ENCODE peak calls at places on chromosomes 6 and 20, in five cellular contexts. One of them, this sample, is unnamed.

GRCh38 chr20:2164421-2164820 is 62.8 kb downstream of the STK35 start:
- DNase-seq in H9: no peak
- DNase-seq in H1: no peak
- DNase-seq in mesenchymal stem cell: no peak
- DNase-seq in trophoblast cell: no peak
- DNase-seq in this sample: no peak

GRCh38 chr6:105273589-105273988 is 93.8 kb upstream of the POPDC3 start:
- DNase-seq in H9: no peak
- DNase-seq in H1: no peak
- DNase-seq in mesenchymal stem cell: no peak
- DNase-seq in trophoblast cell: no peak
- DNase-seq in this sample: no peak

GRCh38 chr20:5030348-5031205 is 29.3 kb upstream of the SLC23A2 start:
- DNase-seq in H9: no peak
- DNase-seq in H1: no peak
- DNase-seq in mesenchymal stem cell: no peak
- DNase-seq in trophoblast cell: no peak
- DNase-seq in this sample: no peak

GRCh38 chr6:4581468-4582420 is 194.5 kb upstream of the CDYL start:
- DNase-seq in H9: no peak
- DNase-seq in H1: no peak
- DNase-seq in mesenchymal stem cell: peak; percentile 83
- DNase-seq in trophoblast cell: peak; percentile 70
- DNase-seq in this sample: no peak

GRCh38 chr6:105881608-105882007 is 204.5 kb upstream of the PRDM1 start:
- DNase-seq in H9: no peak
- DNase-seq in H1: no peak
- DNase-seq in mesenchymal stem cell: no peak
- DNase-seq in trophoblast cell: no peak
- DNase-seq in this sample: no peak

GRCh38 chr6:35259946-35260626 is 551 bp downstream of the ZNF76 start:
- DNase-seq in H9: peak; percentile 93
- DNase-seq in H1: peak; percentile 86
- DNase-seq in mesenchymal stem cell: no peak
- DNase-seq in trophoblast cell: peak; percentile 15
- DNase-seq in this sample: peak; percentile 38

GRCh38 chr6:34934516-34934915 is 45.5 kb downstream of the ANKS1A start:
- DNase-seq in H9: no peak
- DNase-seq in H1: no peak
- DNase-seq in mesenchymal stem cell: no peak
- DNase-seq in trophoblast cell: no peak
- DNase-seq in this sample: no peak

GRCh38 chr6:10425973-10426780 is 11.3 kb upstream of the TFAP2A start:
- DNase-seq in H9: peak; percentile 55
- DNase-seq in H1: no peak
- DNase-seq in mesenchymal stem cell: peak; percentile 52
- DNase-seq in trophoblast cell: peak; percentile 79
- DNase-seq in this sample: no peak

GRCh38 chr20:16974080-16974854 is 226.1 kb downstream of the OTOR start:
- DNase-seq in H9: no peak
- DNase-seq in H1: no peak
- DNase-seq in mesenchymal stem cell: no peak
- DNase-seq in trophoblast cell: no peak
- DNase-seq in this sample: no peak

GRCh38 chr6:13091192-13091591 is 237.1 kb downstream of the TBC1D7 start:
- DNase-seq in H9: no peak
- DNase-seq in H1: no peak
- DNase-seq in mesenchymal stem cell: no peak
- DNase-seq in trophoblast cell: no peak
- DNase-seq in this sample: no peak

GRCh38 chr20:17972121-17972520 is 3.3 kb downstream of the MGME1 start:
- DNase-seq in H9: no peak
- DNase-seq in H1: no peak
- DNase-seq in mesenchymal stem cell: no peak
- DNase-seq in trophoblast cell: no peak
- DNase-seq in this sample: no peak

GRCh38 chr6:13281630-13282156 is 46.6 kb downstream of the TBC1D7 start:
- DNase-seq in H9: no peak
- DNase-seq in H1: no peak
- DNase-seq in mesenchymal stem cell: peak; percentile 15
- DNase-seq in trophoblast cell: no peak
- DNase-seq in this sample: no peak

GRCh38 chr6:27601668-27602254 is 128.9 kb upstream of the ZNF184 start:
- DNase-seq in H9: peak; percentile 63
- DNase-seq in H1: no peak
- DNase-seq in mesenchymal stem cell: peak; percentile 28
- DNase-seq in trophoblast cell: peak; percentile 22
- DNase-seq in this sample: no peak

GRCh38 chr20:47304287-47304686 is 52.2 kb downstream of the ZMYND8 start:
- DNase-seq in H9: no peak
- DNase-seq in H1: no peak
- DNase-seq in mesenchymal stem cell: peak; percentile 73
- DNase-seq in trophoblast cell: no peak
- DNase-seq in this sample: no peak

GRCh38 chr6:12606616-12607015 is 110.0 kb upstream of the PHACTR1 start:
- DNase-seq in H9: no peak
- DNase-seq in H1: no peak
- DNase-seq in mesenchymal stem cell: no peak
- DNase-seq in trophoblast cell: no peak
- DNase-seq in this sample: no peak

GRCh38 chr6:52389264-52389625 is 27.3 kb downstream of the PAQR8 start:
- DNase-seq in H9: no peak
- DNase-seq in H1: no peak
- DNase-seq in mesenchymal stem cell: no peak
- DNase-seq in trophoblast cell: no peak
- DNase-seq in this sample: no peak

GRCh38 chr6:8483650-8484049 is 48.3 kb upstream of the SLC35B3 start:
- DNase-seq in H9: no peak
- DNase-seq in H1: no peak
- DNase-seq in mesenchymal stem cell: no peak
- DNase-seq in trophoblast cell: no peak
- DNase-seq in this sample: no peak

GRCh38 chr6:41786451-41787218 is 859 bp upstream of the TOMM6 start:
- DNase-seq in H9: peak; percentile 82
- DNase-seq in H1: no peak
- DNase-seq in mesenchymal stem cell: peak; percentile 82
- DNase-seq in trophoblast cell: peak; percentile 78
- DNase-seq in this sample: peak; percentile 87

GRCh38 chr6:1554881-1555569 is 54.7 kb upstream of the FOXC1 start:
- DNase-seq in H9: peak; percentile 49
- DNase-seq in H1: no peak
- DNase-seq in mesenchymal stem cell: no peak
- DNase-seq in trophoblast cell: no peak
- DNase-seq in this sample: no peak

GRCh38 chr6:137165375-137166246 is 7.8 kb downstream of the IL22RA2 start:
- DNase-seq in H9: no peak
- DNase-seq in H1: no peak
- DNase-seq in mesenchymal stem cell: no peak
- DNase-seq in trophoblast cell: peak; percentile 71
- DNase-seq in this sample: no peak

GRCh38 chr6:125753218-125753936 is 3.9 kb downstream of the HEY2 start:
- DNase-seq in H9: no peak
- DNase-seq in H1: no peak
- DNase-seq in mesenchymal stem cell: peak; percentile 42
- DNase-seq in trophoblast cell: no peak
- DNase-seq in this sample: no peak

GRCh38 chr20:46169245-46170171 is 51.4 kb downstream of the CD40 start:
- DNase-seq in H9: no peak
- DNase-seq in H1: no peak
- DNase-seq in mesenchymal stem cell: no peak
- DNase-seq in trophoblast cell: no peak
- DNase-seq in this sample: no peak

GRCh38 chr6:7697820-7698623 is 27.9 kb upstream of the BMP6 start:
- DNase-seq in H9: no peak
- DNase-seq in H1: no peak
- DNase-seq in mesenchymal stem cell: peak; percentile 89
- DNase-seq in trophoblast cell: peak; percentile 69
- DNase-seq in this sample: no peak

GRCh38 chr6:134546962-134547645 is 229.2 kb upstream of the SGK1 start:
- DNase-seq in H9: no peak
- DNase-seq in H1: no peak
- DNase-seq in mesenchymal stem cell: no peak
- DNase-seq in trophoblast cell: no peak
- DNase-seq in this sample: no peak

GRCh38 chr6:15296735-15297134 is 50.9 kb downstream of the JARID2 start:
- DNase-seq in H9: no peak
- DNase-seq in H1: no peak
- DNase-seq in mesenchymal stem cell: no peak
- DNase-seq in trophoblast cell: no peak
- DNase-seq in this sample: no peak

GRCh38 chr6:107668826-107669474 is 155.2 kb downstream of the SCML4 start:
- DNase-seq in H9: no peak
- DNase-seq in H1: no peak
- DNase-seq in mesenchymal stem cell: no peak
- DNase-seq in trophoblast cell: no peak
- DNase-seq in this sample: no peak

GRCh38 chr6:53493635-53494025 is 51.3 kb downstream of the GCLC start:
- DNase-seq in H9: no peak
- DNase-seq in H1: no peak
- DNase-seq in mesenchymal stem cell: peak; percentile 4
- DNase-seq in trophoblast cell: no peak
- DNase-seq in this sample: no peak

GRCh38 chr6:110664933-110665332 is 150.3 kb downstream of the CDK19 start:
- DNase-seq in H9: no peak
- DNase-seq in H1: no peak
- DNase-seq in mesenchymal stem cell: peak; percentile 22
- DNase-seq in trophoblast cell: no peak
- DNase-seq in this sample: no peak

GRCh38 chr6:52352239-52353008 is 9.5 kb upstream of the PAQR8 start:
- DNase-seq in H9: no peak
- DNase-seq in H1: no peak
- DNase-seq in mesenchymal stem cell: peak; percentile 97
- DNase-seq in trophoblast cell: peak; percentile 39
- DNase-seq in this sample: no peak

GRCh38 chr6:9487128-9487527 is 927.7 kb downstream of the TFAP2A start:
- DNase-seq in H9: no peak
- DNase-seq in H1: no peak
- DNase-seq in mesenchymal stem cell: peak; percentile 62
- DNase-seq in trophoblast cell: no peak
- DNase-seq in this sample: no peak

DNA sequence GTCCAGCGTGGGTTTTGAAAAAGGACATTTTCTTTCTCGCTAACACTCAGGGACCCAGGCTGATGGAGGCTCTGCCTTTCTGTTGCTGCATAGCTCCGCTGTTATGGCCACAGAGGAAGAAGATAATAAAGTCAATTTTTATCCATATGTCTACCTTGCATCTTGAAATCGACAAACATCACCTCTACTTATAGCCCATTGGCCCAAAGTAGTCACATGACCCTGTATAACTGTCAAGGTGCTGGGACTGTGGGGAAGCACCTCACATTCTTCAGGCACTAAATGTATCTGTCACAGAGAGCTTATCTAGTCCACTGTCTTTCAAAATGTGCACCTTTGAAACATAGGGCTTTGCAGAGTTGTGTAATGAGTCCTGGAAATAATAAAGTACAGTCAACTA is 47.6 kb upstream of the RCAN2 start:
- DNase-seq in H9: no peak
- DNase-seq in H1: no peak
- DNase-seq in mesenchymal stem cell: no peak
- DNase-seq in trophoblast cell: no peak
- DNase-seq in this sample: no peak
- H2BK12ac ChIP-seq in H9: no peak overlapping the region
- H2BK12ac ChIP-seq in H1: no peak overlapping the region
- H2BK12ac ChIP-seq in mesenchymal stem cell: no peak overlapping the region
- H2BK12ac ChIP-seq in trophoblast cell: no peak overlapping the region
- H2BK12ac ChIP-seq in this sample: no peak overlapping the region

GRCh38 chr6:155701342-155701741 is 245.7 kb upstream of the NOX3 start:
- DNase-seq in H9: no peak
- DNase-seq in H1: no peak
- DNase-seq in mesenchymal stem cell: no peak
- DNase-seq in trophoblast cell: no peak
- DNase-seq in this sample: no peak
- H3K27me3 ChIP-seq in H9: no peaks in the 10 kb centered on the region
- H3K27me3 ChIP-seq in H1: no peaks in the 10 kb centered on the region
- H3K27me3 ChIP-seq in mesenchymal stem cell: no peaks in the 10 kb centered on the region
- H3K27me3 ChIP-seq in trophoblast cell: no peaks in the 10 kb centered on the region
- H3K27me3 ChIP-seq in this sample: no peaks in the 10 kb centered on the region

GRCh38 chr20:36491901-36492617 is 49.3 kb upstream of the MYL9 start:
- DNase-seq in H9: no peak
- DNase-seq in H1: no peak
- DNase-seq in mesenchymal stem cell: no peak
- DNase-seq in trophoblast cell: no peak
- DNase-seq in this sample: no peak
- H3K4me1 ChIP-seq in H9: no peaks in the 10 kb centered on the region
- H3K4me1 ChIP-seq in H1: no peaks in the 10 kb centered on the region
- H3K4me1 ChIP-seq in mesenchymal stem cell: peaks cover 44% of the 10 kb centered on the region
- H3K4me1 ChIP-seq in trophoblast cell: peaks cover 38% of the 10 kb centered on the region
- H3K4me1 ChIP-seq in this sample: peaks cover 33% of the 10 kb centered on the region

GRCh38 chr6:32189082-32189741 is 790 bp downstream of the PBX2 start:
- DNase-seq in H9: peak; percentile 24
- DNase-seq in H1: no peak
- DNase-seq in mesenchymal stem cell: peak; percentile 14
- DNase-seq in trophoblast cell: no peak
- DNase-seq in this sample: no peak
- H2BK12ac ChIP-seq in H9: no peak overlapping the region
- H2BK12ac ChIP-seq in H1: no peak overlapping the region
- H2BK12ac ChIP-seq in mesenchymal stem cell: no peak overlapping the region
- H2BK12ac ChIP-seq in trophoblast cell: no peak overlapping the region
- H2BK12ac ChIP-seq in this sample: no peak overlapping the region

GRCh38 chr20:56957737-56958553 is 308.5 kb downstream of the BMP7 start:
- DNase-seq in H9: no peak
- DNase-seq in H1: no peak
- DNase-seq in mesenchymal stem cell: peak; percentile 7
- DNase-seq in trophoblast cell: no peak
- DNase-seq in this sample: peak; percentile 65

GRCh38 chr20:56952258-56952929 is 314.0 kb downstream of the BMP7 start:
- DNase-seq in H9: no peak
- DNase-seq in H1: no peak
- DNase-seq in mesenchymal stem cell: no peak
- DNase-seq in trophoblast cell: no peak
- DNase-seq in this sample: no peak

GRCh38 chr20:56955673-56956072 is 310.8 kb downstream of the BMP7 start:
- DNase-seq in H9: no peak
- DNase-seq in H1: no peak
- DNase-seq in mesenchymal stem cell: no peak
- DNase-seq in trophoblast cell: no peak
- DNase-seq in this sample: no peak

GRCh38 chr20:56953055-56953586 is 313.3 kb downstream of the BMP7 start:
- DNase-seq in H9: no peak
- DNase-seq in H1: no peak
- DNase-seq in mesenchymal stem cell: no peak
- DNase-seq in trophoblast cell: no peak
- DNase-seq in this sample: no peak

DNA sequence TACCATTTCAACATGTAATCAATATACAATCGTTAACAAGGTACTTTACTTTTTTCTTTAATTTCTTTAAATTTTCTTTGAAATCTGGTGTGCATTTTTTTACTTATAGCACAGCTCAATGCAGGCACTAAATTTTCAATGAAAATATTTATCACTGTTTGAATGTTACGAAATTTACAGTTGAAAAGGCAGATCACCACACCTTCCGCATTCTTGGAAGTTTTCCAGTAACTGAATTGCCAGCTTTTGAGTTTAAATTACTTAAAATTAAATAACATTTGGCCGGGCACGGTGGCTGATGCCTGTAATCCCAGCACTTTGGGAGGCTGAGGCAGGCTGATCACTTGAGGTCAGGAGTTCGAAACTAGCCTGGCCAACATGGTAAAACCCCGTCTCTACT is 309.9 kb downstream of the BMP7 start:
- DNase-seq in H9: no peak
- DNase-seq in H1: no peak
- DNase-seq in mesenchymal stem cell: no peak
- DNase-seq in trophoblast cell: no peak
- DNase-seq in this sample: no peak
- H3K27me3 ChIP-seq in H9: no peaks in the 10 kb centered on the region
- H3K27me3 ChIP-seq in H1: no peaks in the 10 kb centered on the region
- H3K27me3 ChIP-seq in mesenchymal stem cell: peaks cover 19% of the 10 kb centered on the region
- H3K27me3 ChIP-seq in trophoblast cell: no peaks in the 10 kb centered on the region
- H3K27me3 ChIP-seq in this sample: peaks cover 6% of the 10 kb centered on the region